ENCODE peak calls at places on chromosomes 13 and 19, in seven cellular contexts. One of them, this sample, is unnamed.

GRCh38 chr13:112961457-112962369 is 7.3 kb upstream of the MCF2L start:
- DNase-seq in BE2C: no peak
- DNase-seq in stomach: no peak
- DNase-seq in kidney: no peak
- DNase-seq in AG04450: no peak
- DNase-seq in fibroblast of mammary gland: no peak
- DNase-seq in uterus: no peak
- DNase-seq in this sample: no peak

GRCh38 chr19:5536337-5536894 is 31.3 kb downstream of the TINCR start:
- DNase-seq in BE2C: peak
- DNase-seq in stomach: peak
- DNase-seq in kidney: peak
- DNase-seq in AG04450: no peak
- DNase-seq in fibroblast of mammary gland: peak
- DNase-seq in uterus: no peak
- DNase-seq in this sample: peak

GRCh38 chr19:38784224-38784623 is 4.8 kb upstream of the LGALS7B start:
- DNase-seq in BE2C: no peak
- DNase-seq in stomach: no peak
- DNase-seq in kidney: no peak
- DNase-seq in AG04450: no peak
- DNase-seq in fibroblast of mammary gland: no peak
- DNase-seq in uterus: no peak
- DNase-seq in this sample: peak

GRCh38 chr13:79990048-79990447 is 350.9 kb downstream of the SPRY2 start:
- DNase-seq in BE2C: no peak
- DNase-seq in stomach: no peak
- DNase-seq in kidney: no peak
- DNase-seq in AG04450: no peak
- DNase-seq in fibroblast of mammary gland: peak
- DNase-seq in uterus: no peak
- DNase-seq in this sample: no peak

GRCh38 chr13:21012211-21012610 is 49.2 kb downstream of the LATS2 start:
- DNase-seq in BE2C: no peak
- DNase-seq in stomach: no peak
- DNase-seq in kidney: no peak
- DNase-seq in AG04450: peak
- DNase-seq in fibroblast of mammary gland: no peak
- DNase-seq in uterus: no peak
- DNase-seq in this sample: no peak

GRCh38 chr19:17719730-17720486 is 628 bp downstream of the MAP1S start:
- DNase-seq in BE2C: no peak
- DNase-seq in stomach: peak
- DNase-seq in kidney: peak
- DNase-seq in AG04450: no peak
- DNase-seq in fibroblast of mammary gland: no peak
- DNase-seq in uterus: no peak
- DNase-seq in this sample: no peak

GRCh38 chr19:14105680-14106079 is 11.9 kb downstream of the PRKACA start:
- DNase-seq in BE2C: no peak
- DNase-seq in stomach: no peak
- DNase-seq in kidney: no peak
- DNase-seq in AG04450: no peak
- DNase-seq in fibroblast of mammary gland: no peak
- DNase-seq in uterus: no peak
- DNase-seq in this sample: no peak

GRCh38 chr13:29464105-29464679 is 131.3 kb downstream of the SLC7A1 start:
- DNase-seq in BE2C: no peak
- DNase-seq in stomach: no peak
- DNase-seq in kidney: no peak
- DNase-seq in AG04450: no peak
- DNase-seq in fibroblast of mammary gland: no peak
- DNase-seq in uterus: no peak
- DNase-seq in this sample: no peak

GRCh38 chr19:56660381-56661105 is 11.0 kb downstream of the ZNF835 start:
- DNase-seq in BE2C: no peak
- DNase-seq in stomach: no peak
- DNase-seq in kidney: no peak
- DNase-seq in AG04450: no peak
- DNase-seq in fibroblast of mammary gland: no peak
- DNase-seq in uterus: no peak
- DNase-seq in this sample: no peak

GRCh38 chr13:49840266-49840665 is 47.8 kb upstream of the KPNA3 start:
- DNase-seq in BE2C: peak
- DNase-seq in stomach: no peak
- DNase-seq in kidney: no peak
- DNase-seq in AG04450: no peak
- DNase-seq in fibroblast of mammary gland: no peak
- DNase-seq in uterus: no peak
- DNase-seq in this sample: peak

GRCh38 chr13:34793301-34793700 is 148.8 kb upstream of the NBEA start:
- DNase-seq in BE2C: no peak
- DNase-seq in stomach: no peak
- DNase-seq in kidney: no peak
- DNase-seq in AG04450: no peak
- DNase-seq in fibroblast of mammary gland: no peak
- DNase-seq in uterus: no peak
- DNase-seq in this sample: no peak

GRCh38 chr13:71358218-71358617 is 508.8 kb downstream of the DACH1 start:
- DNase-seq in BE2C: no peak
- DNase-seq in stomach: no peak
- DNase-seq in kidney: no peak
- DNase-seq in AG04450: no peak
- DNase-seq in fibroblast of mammary gland: no peak
- DNase-seq in uterus: no peak
- DNase-seq in this sample: no peak

GRCh38 chr19:16343156-16343555 is 18.5 kb downstream of the KLF2 start:
- DNase-seq in BE2C: no peak
- DNase-seq in stomach: no peak
- DNase-seq in kidney: no peak
- DNase-seq in AG04450: no peak
- DNase-seq in fibroblast of mammary gland: no peak
- DNase-seq in uterus: no peak
- DNase-seq in this sample: no peak

GRCh38 chr13:111007209-111007608 is 92.3 kb upstream of the ANKRD10 start:
- DNase-seq in BE2C: no peak
- DNase-seq in stomach: no peak
- DNase-seq in kidney: no peak
- DNase-seq in AG04450: no peak
- DNase-seq in fibroblast of mammary gland: no peak
- DNase-seq in uterus: no peak
- DNase-seq in this sample: peak

GRCh38 chr19:35088514-35088913 is 27.1 kb upstream of the FXYD3 start:
- DNase-seq in BE2C: no peak
- DNase-seq in stomach: no peak
- DNase-seq in kidney: no peak
- DNase-seq in AG04450: peak
- DNase-seq in fibroblast of mammary gland: peak
- DNase-seq in uterus: no peak
- DNase-seq in this sample: peak

GRCh38 chr19:46022061-46022430 is 807 bp downstream of the PGLYRP1 start:
- DNase-seq in BE2C: no peak
- DNase-seq in stomach: no peak
- DNase-seq in kidney: no peak
- DNase-seq in AG04450: no peak
- DNase-seq in fibroblast of mammary gland: no peak
- DNase-seq in uterus: no peak
- DNase-seq in this sample: no peak

GRCh38 chr19:38033658-38034150 is 126.7 kb downstream of the SIPA1L3 start:
- DNase-seq in BE2C: no peak
- DNase-seq in stomach: no peak
- DNase-seq in kidney: peak
- DNase-seq in AG04450: no peak
- DNase-seq in fibroblast of mammary gland: no peak
- DNase-seq in uterus: no peak
- DNase-seq in this sample: peak

GRCh38 chr13:58852076-58852475 is 1220.5 kb downstream of the PCDH17 start:
- DNase-seq in BE2C: no peak
- DNase-seq in stomach: no peak
- DNase-seq in kidney: no peak
- DNase-seq in AG04450: no peak
- DNase-seq in fibroblast of mammary gland: no peak
- DNase-seq in uterus: no peak
- DNase-seq in this sample: peak

GRCh38 chr13:75703768-75704167 is 67.6 kb downstream of the LMO7 start:
- DNase-seq in BE2C: no peak
- DNase-seq in stomach: no peak
- DNase-seq in kidney: no peak
- DNase-seq in AG04450: no peak
- DNase-seq in fibroblast of mammary gland: no peak
- DNase-seq in uterus: no peak
- DNase-seq in this sample: no peak

GRCh38 chr13:75704194-75704941 is 68.2 kb downstream of the LMO7 start:
- DNase-seq in BE2C: no peak
- DNase-seq in stomach: no peak
- DNase-seq in kidney: no peak
- DNase-seq in AG04450: peak
- DNase-seq in fibroblast of mammary gland: peak
- DNase-seq in uterus: no peak
- DNase-seq in this sample: peak

GRCh38 chr13:75694742-75695141 is 58.6 kb downstream of the LMO7 start:
- DNase-seq in BE2C: no peak
- DNase-seq in stomach: no peak
- DNase-seq in kidney: no peak
- DNase-seq in AG04450: no peak
- DNase-seq in fibroblast of mammary gland: no peak
- DNase-seq in uterus: no peak
- DNase-seq in this sample: no peak

GRCh38 chr13:75702476-75702875 is 66.3 kb downstream of the LMO7 start:
- DNase-seq in BE2C: no peak
- DNase-seq in stomach: no peak
- DNase-seq in kidney: no peak
- DNase-seq in AG04450: no peak
- DNase-seq in fibroblast of mammary gland: no peak
- DNase-seq in uterus: no peak
- DNase-seq in this sample: no peak

DNA sequence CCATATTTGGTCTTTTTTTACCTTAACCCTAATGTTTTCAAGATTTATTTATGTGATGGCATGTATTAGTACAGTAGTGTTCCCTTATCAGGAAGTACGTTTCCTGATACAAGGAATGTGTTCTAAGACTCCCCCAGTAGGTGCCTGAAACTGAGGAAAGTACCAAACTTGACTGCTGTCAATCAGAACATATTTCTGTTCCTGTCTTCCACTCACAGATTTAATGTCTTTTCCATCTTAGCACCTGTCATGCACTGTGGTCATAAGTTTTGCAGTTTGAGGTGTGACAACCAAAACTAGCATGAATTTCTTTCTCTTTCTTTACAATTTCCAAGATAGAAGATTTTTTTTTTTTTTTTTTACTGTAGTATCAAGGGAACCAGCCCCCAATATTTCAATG is 62.9 kb downstream of the LMO7 start:
- DNase-seq in BE2C: no peak
- DNase-seq in stomach: no peak
- DNase-seq in kidney: no peak
- DNase-seq in AG04450: no peak
- DNase-seq in fibroblast of mammary gland: no peak
- DNase-seq in uterus: no peak
- DNase-seq in this sample: no peak
- H3K4me3 ChIP-seq in BE2C: no peak
- H3K4me3 ChIP-seq in stomach: no peak
- H3K4me3 ChIP-seq in kidney: no peak
- H3K4me3 ChIP-seq in AG04450: no peak
- H3K4me3 ChIP-seq in fibroblast of mammary gland: no peak
- H3K4me3 ChIP-seq in uterus: no peak
- H3K4me3 ChIP-seq in this sample: no peak

DNA sequence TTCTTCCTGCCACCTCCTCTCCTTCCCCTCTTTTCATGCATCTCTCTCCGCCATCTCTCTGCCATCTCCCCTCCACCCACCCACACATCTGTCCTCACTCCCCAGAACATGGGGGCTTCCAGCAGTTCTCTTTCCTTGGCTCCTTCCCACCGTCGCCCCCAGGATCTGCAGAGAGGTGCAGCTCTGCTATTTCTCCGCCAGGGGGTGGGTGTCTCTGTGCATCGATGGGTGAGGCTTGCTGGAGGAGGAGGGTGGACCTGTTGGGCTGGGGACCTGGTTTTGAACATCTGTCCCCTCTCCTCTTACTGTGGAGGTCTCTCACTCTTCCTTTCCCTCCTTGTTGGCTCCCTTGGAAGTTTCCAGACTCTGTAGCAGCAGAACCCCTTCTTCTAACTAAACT is 51.7 kb downstream of the MYH14 start:
- DNase-seq in BE2C: no peak
- DNase-seq in stomach: no peak
- DNase-seq in kidney: no peak
- DNase-seq in AG04450: no peak
- DNase-seq in fibroblast of mammary gland: no peak
- DNase-seq in uterus: no peak
- DNase-seq in this sample: no peak
- TF ChIP-seq CTCF in BE2C: peak
- TF ChIP-seq CTCF in stomach: no peak
- TF ChIP-seq CTCF in kidney: no peak
- TF ChIP-seq CTCF in AG04450: peak
- TF ChIP-seq CTCF in fibroblast of mammary gland: peak
- TF ChIP-seq CTCF in uterus: no peak
- TF ChIP-seq CTCF in this sample: no peak

DNA sequence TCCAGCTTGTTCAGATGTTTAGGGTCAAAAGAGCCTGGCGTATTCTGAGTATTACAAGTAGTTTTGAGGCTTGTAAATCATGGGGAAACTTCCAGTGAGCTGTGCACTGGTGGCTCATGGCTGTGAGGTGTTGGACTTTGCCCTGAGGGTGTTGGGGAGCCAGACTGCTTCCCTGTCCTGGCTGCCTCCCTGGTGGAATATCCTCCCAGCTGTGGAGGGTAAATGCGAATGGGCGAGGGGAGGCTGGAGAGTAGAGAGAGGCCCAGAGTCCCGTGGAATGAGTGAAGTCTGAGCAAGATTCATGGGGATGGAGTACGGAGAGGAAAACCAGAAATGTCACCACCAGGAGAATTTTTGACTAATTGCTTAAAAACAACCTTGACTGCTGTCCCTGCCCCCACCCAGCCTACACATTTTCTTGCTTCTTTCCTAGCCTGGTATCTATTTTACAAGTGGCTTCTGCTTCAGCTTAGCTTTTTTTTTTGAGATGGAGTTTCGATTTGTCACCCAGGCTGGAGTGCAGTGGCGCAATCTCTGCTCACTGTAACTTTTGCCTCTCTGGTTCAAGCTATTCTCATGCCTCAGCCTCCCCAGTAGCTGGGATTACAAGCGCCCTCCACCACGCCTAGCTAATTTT is 3.7 kb downstream of the SNRPA start:
- DNase-seq in BE2C: no peak
- DNase-seq in stomach: peak
- DNase-seq in kidney: no peak
- DNase-seq in AG04450: no peak
- DNase-seq in fibroblast of mammary gland: peak
- DNase-seq in uterus: no peak
- DNase-seq in this sample: no peak
- H3K4me3 ChIP-seq in BE2C: no peak
- H3K4me3 ChIP-seq in stomach: peak
- H3K4me3 ChIP-seq in kidney: peak
- H3K4me3 ChIP-seq in AG04450: peak
- H3K4me3 ChIP-seq in fibroblast of mammary gland: no peak
- H3K4me3 ChIP-seq in uterus: no peak
- H3K4me3 ChIP-seq in this sample: no peak

DNA sequence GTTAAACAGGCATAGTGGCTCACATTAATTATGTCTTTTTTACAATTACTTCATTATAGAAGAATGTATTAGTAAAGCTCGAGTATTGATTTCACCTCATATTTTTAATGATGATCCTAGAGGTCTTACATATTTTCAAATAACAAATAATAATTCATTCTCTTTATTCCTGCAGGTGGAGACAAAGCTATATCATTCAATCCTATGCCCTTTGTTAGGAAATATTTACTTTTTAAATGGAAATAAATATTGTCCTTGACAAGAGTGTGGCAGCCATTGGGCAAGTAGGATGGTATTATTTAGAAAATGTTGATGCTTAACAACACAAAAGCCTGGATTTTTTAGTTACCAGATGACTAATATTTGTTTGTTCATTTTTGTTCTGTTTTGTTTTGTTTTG is 127.6 kb downstream of the COG6 start:
- DNase-seq in BE2C: no peak
- DNase-seq in stomach: no peak
- DNase-seq in kidney: no peak
- DNase-seq in AG04450: no peak
- DNase-seq in fibroblast of mammary gland: peak
- DNase-seq in uterus: no peak
- DNase-seq in this sample: peak
- TF ChIP-seq CTCF in BE2C: no peak
- TF ChIP-seq CTCF in stomach: no peak
- TF ChIP-seq CTCF in kidney: no peak
- TF ChIP-seq CTCF in AG04450: no peak
- TF ChIP-seq CTCF in fibroblast of mammary gland: peak
- TF ChIP-seq CTCF in uterus: no peak
- TF ChIP-seq CTCF in this sample: peak

This sample was measured in fibroblast of pulmonary artery.